ENCODE peak calls at places on chromosomes 13 and 19, in four cellular contexts. P is right lobe of liver, R is fibroblast of mammary gland, S is SK-N-SH. N is an unnamed sample.

GRCh38 chr13:29877456-29878096 is 27.2 kb upstream of the UBL3 start:
- DNase-seq in P (no peak), R (no peak), S (no peak), N (no peak)

GRCh38 chr13:97757807-97758206 is 195.7 kb upstream of the IPO5 start:
- DNase-seq in P (no peak), R (peak), S (no peak), N (no peak)

GRCh38 chr19:27974082-27974513 is 1238.9 kb downstream of the UQCRFS1 start:
- DNase-seq in P (no peak), R (peak), S (peak), N (no peak)

GRCh38 chr19:3692141-3693029 is 7.9 kb downstream of the PIP5K1C start:
- DNase-seq in P (no peak), R (no peak), S (peak), N (no peak)

GRCh38 chr13:98664047-98664446 is 87.1 kb upstream of the STK24 start:
- DNase-seq in P (no peak), R (peak), S (no peak), N (no peak)

GRCh38 chr19:55146078-55146647 is 2.8 kb downstream of the TNNT1 start:
- DNase-seq in P (no peak), R (peak), S (peak), N (no peak)

GRCh38 chr13:98279473-98280175 is 102.6 kb upstream of the RNF113B start:
- DNase-seq in P (no peak), R (no peak), S (peak), N (no peak)

GRCh38 chr13:66532146-66532545 is 698.0 kb downstream of the PCDH9 start:
- DNase-seq in P (no peak), R (peak), S (no peak), N (no peak)

GRCh38 chr19:2699413-2700142 is 2.9 kb downstream of the GNG7 start:
- DNase-seq in P (no peak), R (no peak), S (no peak), N (no peak)

GRCh38 chr13:48542581-48543341 is 9.9 kb upstream of the RCBTB2 start:
- DNase-seq in P (peak), R (peak), S (no peak), N (no peak)

GRCh38 chr19:16429759-16430091 is 42.0 kb downstream of the EPS15L1 start:
- DNase-seq in P (no peak), R (no peak), S (no peak), N (no peak)

GRCh38 chr13:110713981-110714797 is 689 bp downstream of the ING1 start:
- DNase-seq in P (peak), R (peak), S (peak), N (no peak)

GRCh38 chr13:98824376-98825160 is 72.1 kb upstream of the SLC15A1 start:
- DNase-seq in P (no peak), R (peak), S (no peak), N (no peak)

GRCh38 chr19:7872306-7873204 is 1.6 kb downstream of the PRR36 start:
- DNase-seq in P (peak), R (no peak), S (no peak), N (no peak)

GRCh38 chr13:109606404-109607028 is 179.9 kb downstream of the IRS2 start:
- DNase-seq in P (no peak), R (no peak), S (no peak), N (no peak)

GRCh38 chr13:50123002-50123401 is 107.8 kb downstream of the KCNRG start:
- DNase-seq in P (no peak), R (no peak), S (no peak), N (no peak)

GRCh38 chr19:40612831-40613668 is 11.9 kb downstream of the LTBP4 start:
- DNase-seq in P (peak), R (peak), S (peak), N (no peak)

GRCh38 chr19:45117666-45118065 is 24.7 kb downstream of the PPP1R37 start:
- DNase-seq in P (no peak), R (no peak), S (no peak), N (no peak)

GRCh38 chr19:53885036-53885435 is 3.0 kb downstream of the PRKCG start:
- DNase-seq in P (no peak), R (no peak), S (no peak), N (no peak)

GRCh38 chr13:77528834-77529500 is 6.5 kb upstream of the SCEL start:
- DNase-seq in P (no peak), R (no peak), S (no peak), N (no peak)

GRCh38 chr19:8305798-8306197 is 2.4 kb downstream of the CD320 start:
- DNase-seq in P (peak), R (no peak), S (no peak), N (no peak)

GRCh38 chr13:23618341-23618740 is 48.1 kb downstream of the TNFRSF19 start:
- DNase-seq in P (no peak), R (peak), S (no peak), N (peak)

GRCh38 chr19:45446295-45446694 is 21.5 kb upstream of the FOSB start:
- DNase-seq in P (no peak), R (peak), S (peak), N (no peak)

GRCh38 chr19:1159864-1160595 is 14.0 kb downstream of the SBNO2 start:
- DNase-seq in P (no peak), R (no peak), S (no peak), N (no peak)

GRCh38 chr19:57803594-57804325 is 11.0 kb downstream of the ZNF552 start:
- DNase-seq in P (no peak), R (peak), S (peak), N (peak)

DNA sequence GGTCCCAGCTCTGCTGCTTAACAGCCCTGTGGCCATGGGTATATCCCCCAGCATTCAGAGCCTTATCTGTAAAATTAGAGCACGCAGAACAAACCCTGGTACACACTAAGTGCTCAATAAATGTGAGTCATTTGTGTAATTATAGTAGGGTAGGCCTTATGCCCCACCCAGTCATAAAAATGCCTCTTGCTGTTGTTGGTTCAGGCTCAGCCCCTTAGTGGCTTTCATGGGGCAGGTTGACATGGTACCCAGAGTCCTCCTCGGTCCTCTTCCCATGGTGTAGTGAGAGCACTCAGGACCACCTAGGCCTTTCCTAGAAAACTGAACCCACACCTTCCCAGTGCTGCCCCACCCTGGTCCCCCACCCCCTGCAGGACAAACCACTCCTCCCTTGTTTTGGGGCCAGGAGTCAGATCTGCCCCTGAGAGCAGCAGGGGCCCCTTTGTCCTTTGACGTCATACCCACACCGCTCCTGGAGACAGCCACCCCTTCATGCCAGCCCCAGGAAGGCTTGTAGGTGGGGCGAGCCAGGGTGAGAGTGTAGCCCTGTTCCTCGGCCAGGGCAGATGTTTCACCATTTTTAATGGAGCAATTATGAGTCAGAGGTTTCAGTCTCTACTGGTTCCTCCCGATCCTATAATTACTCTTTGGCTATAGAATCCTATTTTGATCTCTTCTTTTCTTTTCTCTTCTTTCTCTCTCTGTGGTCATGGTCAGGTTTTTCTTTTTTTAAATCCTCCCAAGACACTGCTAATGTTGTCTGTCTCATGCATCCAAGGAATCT is 36.8 kb downstream of the ACTN4 start:
- DNase-seq in P (no peak), R (peak), S (no peak), N (no peak)
- TF ChIP-seq CTCF in P (no peak), R (no peak), S (no peak), N (no peak)

GRCh38 chr19:50548191-50549058 is 19.8 kb downstream of the LRRC4B start:
- DNase-seq in P (no peak), R (no peak), S (no peak), N (no peak)
- H3K4me3 ChIP-seq in P (no peak), R (no peak), S (no peak), N (no peak)

DNA sequence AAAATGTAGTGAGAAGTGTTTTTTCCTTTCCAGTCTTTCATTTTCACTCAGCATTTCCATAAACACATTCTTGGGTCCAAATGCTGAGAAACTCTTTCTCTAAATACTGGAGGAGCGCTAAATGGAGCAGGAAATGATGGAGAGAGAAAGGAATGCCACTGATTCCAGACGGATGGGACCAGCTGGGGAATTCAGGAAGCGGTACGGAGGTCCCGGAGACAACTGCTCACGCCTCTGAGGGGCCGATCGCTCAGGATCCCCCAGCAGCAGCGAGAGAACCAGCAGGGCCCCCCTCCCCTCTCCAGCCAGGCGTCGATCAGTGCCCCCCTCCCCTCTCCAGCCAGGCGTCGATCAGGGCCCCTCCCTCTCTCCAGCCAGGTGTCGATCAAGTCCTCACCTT is 13.2 kb downstream of the RASA3 start:
- DNase-seq in P (no peak), R (peak), S (peak), N (no peak)
- TF ChIP-seq CTCF in P (no peak), R (no peak), S (no peak), N (no peak)

GRCh38 chr13:95457294-95457693 is 95.2 kb upstream of the CLDN10 start:
- DNase-seq in P (no peak), R (peak), S (no peak), N (no peak)
- H3K4me3 ChIP-seq in P (no peak), R (no peak), S (no peak), N (no peak)

GRCh38 chr19:50496189-50497029 is 14.6 kb downstream of the JOSD2 start:
- DNase-seq in P (peak), R (no peak), S (peak), N (no peak)
- TF ChIP-seq CTCF in P (no peak), R (no peak), S (no peak), N (no peak)